ENCODE peak calls at places on chromosomes 1 and 21, in eight cellular contexts. C is GM13977, J is AG04449, T is endothelial cell, S is epithelial cell of esophagus, D is Calu3, G is cardiac fibroblast, R is omental fat pad. A is an unnamed sample.
A peak's percentile ranks its signal among the peaks of the same experiment; 100 is the strongest.

GRCh38 chr1:235495539-235495938 is 8.7 kb downstream of the B3GALNT2 start:
- DNase-seq in C (no peak), J (no peak), T (no peak), S (no peak), D (no peak), G (no peak), R (no peak), A (no peak)

GRCh38 chr1:222896630-222897526 is 82.0 kb downstream of the DISP1 start:
- DNase-seq in C (no peak), J (no peak), T (no peak), S (no peak), D (no peak), G (peak; percentile 29), R (no peak), A (no peak)

GRCh38 chr1:151907363-151908139 is 1.8 kb downstream of the THEM4 start:
- DNase-seq in C (no peak), J (no peak), T (no peak), S (peak; percentile 20), D (no peak), G (no peak), R (no peak), A (no peak)

GRCh38 chr1:173503391-173503790 is 26.3 kb downstream of the PRDX6 start:
- DNase-seq in C (no peak), J (no peak), T (no peak), S (peak; percentile 31), D (no peak), G (peak; percentile 33), R (no peak), A (no peak)

GRCh38 chr1:244104309-244105060 is 53.4 kb downstream of the ZBTB18 start:
- DNase-seq in C (no peak), J (peak; percentile 67), T (no peak), S (peak; percentile 9), D (peak; percentile 69), G (peak; percentile 68), R (no peak), A (no peak)

GRCh38 chr1:117095237-117095636 is 26.3 kb downstream of the TRIM45 start:
- DNase-seq in C (no peak), J (peak; percentile 65), T (no peak), S (no peak), D (no peak), G (no peak), R (no peak), A (no peak)

GRCh38 chr1:104018922-104019674 is 269.4 kb downstream of the AMY1C start:
- DNase-seq in C (no peak), J (no peak), T (no peak), S (no peak), D (no peak), G (no peak), R (no peak), A (no peak)

GRCh38 chr1:209884665-209885117 is 53.3 kb upstream of the SYT14 start:
- DNase-seq in C (no peak), J (peak; percentile 97), T (no peak), S (peak; percentile 99), D (peak; percentile 95), G (peak; percentile 97), R (peak; percentile 48), A (no peak)

GRCh38 chr1:6384962-6385672 is 8.4 kb downstream of the ACOT7 start:
- DNase-seq in C (no peak), J (no peak), T (no peak), S (peak; percentile 23), D (no peak), G (peak; percentile 58), R (no peak), A (no peak)

GRCh38 chr1:245585252-245585959 is 430.6 kb downstream of the KIF26B start:
- DNase-seq in C (no peak), J (peak; percentile 42), T (no peak), S (peak; percentile 9), D (peak; percentile 38), G (peak; percentile 69), R (no peak), A (no peak)

GRCh38 chr1:28936528-28936927 is 22.2 kb downstream of the EPB41 start:
- DNase-seq in C (no peak), J (no peak), T (no peak), S (no peak), D (no peak), G (no peak), R (no peak), A (no peak)

GRCh38 chr1:40739455-40740008 is 44.1 kb upstream of the KCNQ4 start:
- DNase-seq in C (no peak), J (no peak), T (no peak), S (no peak), D (no peak), G (no peak), R (no peak), A (no peak)

GRCh38 chr1:183227963-183228649 is 42.0 kb downstream of the LAMC2 start:
- DNase-seq in C (peak; percentile 64), J (no peak), T (peak; percentile 77), S (no peak), D (peak; percentile 65), G (peak; percentile 69), R (no peak), A (peak; percentile 63)

GRCh38 chr1:187696092-187696491 is 867.3 kb downstream of the PLA2G4A start:
- DNase-seq in C (no peak), J (no peak), T (no peak), S (no peak), D (peak; percentile 33), G (no peak), R (no peak), A (no peak)

GRCh38 chr1:35885961-35886558 is 3.1 kb downstream of the AGO1 start:
- DNase-seq in C (no peak), J (no peak), T (peak; percentile 41), S (no peak), D (no peak), G (peak; percentile 7), R (no peak), A (no peak)

GRCh38 chr1:105641407-105641806 is 1415.1 kb upstream of the PRMT6 start:
- DNase-seq in C (no peak), J (no peak), T (no peak), S (no peak), D (no peak), G (no peak), R (no peak), A (no peak)

GRCh38 chr1:90579212-90579802 is 137.8 kb downstream of the BARHL2 start:
- DNase-seq in C (peak; percentile 56), J (peak; percentile 2), T (no peak), S (peak; percentile 65), D (no peak), G (peak; percentile 57), R (no peak), A (peak; percentile 58)

GRCh38 chr1:229296541-229296941 is 25.6 kb downstream of the RAB4A start:
- DNase-seq in C (no peak), J (peak; percentile 61), T (no peak), S (peak; percentile 98), D (no peak), G (peak; percentile 41), R (no peak), A (no peak)

GRCh38 chr1:67572594-67573221 is 112.3 kb upstream of the GADD45A start:
- DNase-seq in C (no peak), J (no peak), T (no peak), S (peak; percentile 98), D (peak; percentile 38), G (no peak), R (no peak), A (no peak)

GRCh38 chr1:30782361-30783243 is 25.0 kb upstream of the LAPTM5 start:
- DNase-seq in C (peak; percentile 87), J (no peak), T (peak; percentile 88), S (peak; percentile 60), D (peak; percentile 89), G (peak; percentile 68), R (peak; percentile 42), A (peak; percentile 87)

GRCh38 chr1:239155466-239155865 is 230.9 kb upstream of the CHRM3 start:
- DNase-seq in C (no peak), J (no peak), T (no peak), S (no peak), D (no peak), G (no peak), R (no peak), A (no peak)

GRCh38 chr21:18245493-18245967 is 897 bp downstream of the CHODL start:
- DNase-seq in C (no peak), J (no peak), T (peak; percentile 16), S (no peak), D (no peak), G (no peak), R (no peak), A (peak; percentile 10)

GRCh38 chr21:28657576-28657975 is 335.1 kb downstream of the LTN1 start:
- DNase-seq in C (no peak), J (no peak), T (no peak), S (no peak), D (no peak), G (no peak), R (no peak), A (no peak)

GRCh38 chr1:66925944-66926343 is 1.2 kb downstream of the MIER1 start:
- DNase-seq in C (no peak), J (no peak), T (peak; percentile 14), S (no peak), D (no peak), G (no peak), R (no peak), A (no peak)

GRCh38 chr1:216945506-216946080 is 222.4 kb upstream of the ESRRG start:
- DNase-seq in C (no peak), J (no peak), T (no peak), S (no peak), D (no peak), G (no peak), R (no peak), A (no peak)

GRCh38 chr1:216944864-216945505 is 221.8 kb upstream of the ESRRG start:
- DNase-seq in C (no peak), J (no peak), T (no peak), S (no peak), D (no peak), G (no peak), R (no peak), A (no peak)
- TF ChIP-seq CTCF in C (no peak), J (no peak), T (no peak), S (peak; percentile 11), D (no peak), G (no peak), R (no peak), A (no peak)

DNA sequence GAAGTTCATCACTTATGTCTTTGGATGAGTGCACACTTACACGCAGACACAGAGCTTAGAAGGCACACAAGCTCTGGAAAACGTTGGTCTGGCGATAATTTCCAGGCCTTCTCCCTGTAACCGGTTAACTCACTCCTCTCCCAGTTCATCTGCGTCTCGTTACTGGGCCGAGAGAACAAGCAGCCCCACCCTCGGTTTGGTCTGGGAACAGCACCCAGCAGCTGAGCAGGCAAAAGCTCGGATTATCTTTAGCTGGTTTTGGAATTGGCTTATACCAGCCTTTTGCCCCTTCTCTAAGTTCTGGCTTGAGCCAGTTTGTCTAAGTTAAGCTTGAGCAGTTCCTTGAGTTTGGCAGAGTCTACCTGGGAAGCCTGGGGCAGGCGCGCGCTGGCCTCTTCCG is 27.3 kb upstream of the COL6A1 start:
- DNase-seq in C (no peak), J (no peak), T (no peak), S (no peak), D (no peak), G (peak; percentile 76), R (no peak), A (no peak)
- TF ChIP-seq CTCF in C (no peak), J (peak; percentile 45), T (no peak), S (no peak), D (no peak), G (peak; percentile 53), R (no peak), A (no peak)

GRCh38 chr1:201774983-201775344 is 54.0 kb upstream of the IPO9 start:
- DNase-seq in C (no peak), J (no peak), T (no peak), S (no peak), D (no peak), G (no peak), R (no peak), A (no peak)
- TF ChIP-seq CTCF in C (no peak), J (no peak), T (no peak), S (no peak), D (no peak), G (peak; percentile 25), R (no peak), A (no peak)

GRCh38 chr1:33577663-33578062 is 105.2 kb downstream of the ZSCAN20 start:
- DNase-seq in C (no peak), J (no peak), T (no peak), S (no peak), D (no peak), G (no peak), R (no peak), A (no peak)
- TF ChIP-seq CTCF in C (no peak), J (no peak), T (no peak), S (no peak), D (no peak), G (no peak), R (no peak), A (no peak)